ENCODE peak calls at places on chromosomes 5 and 9, in six cellular contexts. Q is Calu3, B is colonic mucosa, E is fibroblast of the aortic adventitia, L is transverse colon, W is cardiac fibroblast. J is an unnamed sample.

GRCh38 chr5:126046996-126047395 is 376.2 kb upstream of the GRAMD2B start:
- DNase-seq in W (no peak), B (no peak), L (no peak), E (no peak), Q (no peak), J (no peak)

GRCh38 chr9:119302988-119303698 is 66.1 kb downstream of the BRINP1 start:
- DNase-seq in L (no peak), B (no peak), W (no peak), E (peak), Q (no peak), J (no peak)

GRCh38 chr5:134566181-134566740 is 40.8 kb downstream of the JADE2 start:
- DNase-seq in Q (no peak), L (no peak), B (no peak), E (no peak), W (no peak), J (no peak)

GRCh38 chr5:160287378-160288051 is 24.8 kb downstream of the CCNJL start:
- DNase-seq in W (no peak), B (peak), Q (peak), L (peak), E (peak), J (no peak)

GRCh38 chr9:32413424-32413823 is 29.0 kb downstream of the ACO1 start:
- DNase-seq in E (peak), Q (no peak), L (no peak), W (peak), B (no peak), J (no peak)

GRCh38 chr9:131880828-131881227 is 141.0 kb upstream of the RAPGEF1 start:
- DNase-seq in L (no peak), E (no peak), W (no peak), Q (no peak), B (no peak), J (no peak)

GRCh38 chr5:176955895-176956294 is 50.7 kb downstream of the UIMC1 start:
- DNase-seq in Q (no peak), L (no peak), W (peak), B (no peak), E (peak), J (no peak)

GRCh38 chr9:91246842-91247241 is 114.9 kb downstream of the AUH start:
- DNase-seq in W (peak), Q (no peak), L (no peak), E (peak), B (no peak), J (no peak)

GRCh38 chr9:121634800-121635261 is 16.6 kb upstream of the DAB2IP start:
- DNase-seq in Q (peak), W (peak), L (no peak), B (peak), E (peak), J (peak)

GRCh38 chr5:91417219-91417618 is 34.1 kb upstream of the ARRDC3 start:
- DNase-seq in W (peak), L (no peak), Q (no peak), E (peak), B (no peak), J (no peak)

GRCh38 chr9:5870691-5871090 is 20.0 kb upstream of the MLANA start:
- DNase-seq in W (no peak), E (no peak), B (no peak), Q (no peak), L (no peak), J (no peak)

GRCh38 chr9:6645153-6646027 is at the start of gene GLDC:
- DNase-seq in Q (peak), E (no peak), W (no peak), B (peak), L (peak), J (peak)

GRCh38 chr9:13532407-13532806 is 252.9 kb upstream of the MPDZ start:
- DNase-seq in W (no peak), Q (no peak), E (no peak), B (no peak), L (no peak), J (no peak)

GRCh38 chr9:131651599-131651998 is 88.3 kb downstream of the RAPGEF1 start:
- DNase-seq in L (no peak), W (peak), E (peak), B (no peak), Q (no peak), J (no peak)

GRCh38 chr9:26391036-26391435 is 501.6 kb downstream of the CAAP1 start:
- DNase-seq in B (no peak), W (no peak), E (no peak), Q (no peak), L (no peak), J (no peak)

DNA sequence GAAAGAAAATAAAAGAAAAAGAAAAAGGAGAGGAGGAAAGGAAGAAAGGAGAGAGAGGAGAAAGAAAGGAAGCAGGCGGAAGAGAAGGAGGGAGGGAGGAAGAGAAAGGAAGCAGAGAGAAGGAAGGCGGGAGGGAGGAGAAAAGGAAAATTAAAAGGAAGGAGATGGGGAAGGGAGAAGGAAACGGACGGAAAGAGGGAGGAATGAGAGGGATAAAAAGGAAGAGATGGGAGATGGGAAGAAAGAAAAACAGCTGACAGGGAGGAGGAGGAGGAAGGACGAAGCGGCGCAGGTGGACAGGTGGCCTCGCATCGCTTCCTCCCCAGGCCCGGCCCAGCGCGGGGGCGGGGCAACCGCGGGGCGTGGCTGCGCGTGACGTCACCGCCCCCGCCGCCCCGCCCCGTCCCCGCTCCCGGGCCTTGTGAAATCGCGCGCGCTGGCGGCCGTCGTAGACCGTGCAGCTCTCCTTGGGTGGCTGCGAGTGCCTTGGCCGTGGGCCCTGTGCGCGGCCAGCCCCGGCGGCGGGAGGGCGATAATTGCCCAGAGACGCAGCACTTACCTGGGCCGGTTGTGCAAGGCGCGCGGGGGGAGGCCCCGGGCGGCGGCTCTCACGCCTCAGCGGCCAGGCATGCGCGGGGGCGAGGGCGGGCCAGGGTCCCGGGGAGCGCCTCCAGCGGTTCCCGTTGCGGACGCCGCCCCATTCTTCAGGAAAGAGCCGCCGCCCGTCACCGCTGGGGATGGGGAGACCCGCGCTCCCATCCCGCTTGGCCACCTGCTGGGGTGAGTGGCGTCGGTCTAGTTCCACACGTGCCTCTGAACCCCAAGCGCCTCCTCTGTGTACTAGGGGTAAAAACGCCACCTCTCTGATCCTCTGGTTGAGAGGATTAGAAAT is 49.6 kb upstream of the FOXE1 start:
- DNase-seq in Q (peak), W (peak), E (peak), L (peak), B (peak), J (peak)
- TF ChIP-seq CTCF in Q (peak), W (no peak), E (no peak), L (peak), B (no peak), J (peak)

GRCh38 chr9:116115731-116116353 is 37.7 kb upstream of the PAPPA start:
- DNase-seq in L (no peak), E (peak), Q (no peak), B (no peak), W (peak), J (no peak)

GRCh38 chr9:116116411-116116810 is 37.2 kb upstream of the PAPPA start:
- DNase-seq in L (no peak), B (no peak), Q (no peak), E (peak), W (no peak), J (no peak)

GRCh38 chr9:116112236-116112635 is 41.4 kb upstream of the PAPPA start:
- DNase-seq in L (no peak), E (peak), W (peak), B (no peak), Q (no peak), J (no peak)
- TF ChIP-seq CTCF in L (no peak), E (peak), W (peak), B (no peak), Q (no peak), J (no peak)

GRCh38 chr9:107044872-107045271 is 181.9 kb downstream of the ZNF462 start:
- DNase-seq in Q (peak), B (no peak), W (no peak), L (peak), E (no peak), J (peak)
- TF ChIP-seq CTCF in Q (no peak), B (no peak), W (peak), L (peak), E (no peak), J (no peak)

GRCh38 chr5:133319905-133320520 is 268.2 kb downstream of the HSPA4 start:
- DNase-seq in Q (no peak), B (no peak), W (peak), L (no peak), E (no peak), J (no peak)

GRCh38 chr5:133319244-133319643 is 267.4 kb downstream of the HSPA4 start:
- DNase-seq in W (no peak), B (no peak), L (no peak), Q (no peak), E (no peak), J (no peak)

GRCh38 chr5:133314086-133314485 is 262.3 kb downstream of the HSPA4 start:
- DNase-seq in E (no peak), B (no peak), Q (no peak), W (no peak), L (no peak), J (no peak)

GRCh38 chr5:133317558-133317957 is 265.7 kb downstream of the HSPA4 start:
- DNase-seq in B (no peak), W (no peak), E (no peak), Q (no peak), L (no peak), J (peak)

GRCh38 chr5:133316346-133317343 is 264.8 kb downstream of the HSPA4 start:
- DNase-seq in E (no peak), L (no peak), B (no peak), W (no peak), Q (peak), J (peak)
- TF ChIP-seq CTCF in E (no peak), L (no peak), B (no peak), W (no peak), Q (no peak), J (no peak)

GRCh38 chr5:1380011-1380817 is 35.3 kb upstream of the CLPTM1L start:
- DNase-seq in Q (peak), L (peak), B (peak), W (peak), E (peak), J (peak)
- TF ChIP-seq CTCF in Q (peak), L (peak), B (peak), W (peak), E (peak), J (peak)

DNA sequence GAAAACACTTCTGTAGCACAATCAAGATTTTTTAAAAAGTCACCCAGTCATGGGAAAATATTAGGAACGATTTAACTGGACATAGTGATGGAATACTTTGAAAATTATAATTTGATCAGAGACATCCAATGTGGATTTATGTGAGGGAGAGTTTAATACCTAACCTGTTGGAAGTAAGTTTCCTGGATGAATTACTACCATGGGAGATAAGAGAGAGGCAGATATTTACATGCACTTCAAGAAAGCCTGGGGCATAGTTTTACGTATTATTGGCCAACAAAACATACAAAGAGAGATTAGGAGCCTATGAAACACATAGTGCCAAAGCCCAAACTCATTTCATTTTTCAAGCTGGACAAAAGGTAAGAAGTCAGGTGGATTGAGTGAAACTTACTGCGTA is 336.8 kb downstream of the SLIT3 start:
- DNase-seq in Q (no peak), W (no peak), L (no peak), E (no peak), B (no peak), J (no peak)
- TF ChIP-seq CTCF in Q (no peak), W (no peak), L (no peak), E (no peak), B (no peak), J (no peak)

DNA sequence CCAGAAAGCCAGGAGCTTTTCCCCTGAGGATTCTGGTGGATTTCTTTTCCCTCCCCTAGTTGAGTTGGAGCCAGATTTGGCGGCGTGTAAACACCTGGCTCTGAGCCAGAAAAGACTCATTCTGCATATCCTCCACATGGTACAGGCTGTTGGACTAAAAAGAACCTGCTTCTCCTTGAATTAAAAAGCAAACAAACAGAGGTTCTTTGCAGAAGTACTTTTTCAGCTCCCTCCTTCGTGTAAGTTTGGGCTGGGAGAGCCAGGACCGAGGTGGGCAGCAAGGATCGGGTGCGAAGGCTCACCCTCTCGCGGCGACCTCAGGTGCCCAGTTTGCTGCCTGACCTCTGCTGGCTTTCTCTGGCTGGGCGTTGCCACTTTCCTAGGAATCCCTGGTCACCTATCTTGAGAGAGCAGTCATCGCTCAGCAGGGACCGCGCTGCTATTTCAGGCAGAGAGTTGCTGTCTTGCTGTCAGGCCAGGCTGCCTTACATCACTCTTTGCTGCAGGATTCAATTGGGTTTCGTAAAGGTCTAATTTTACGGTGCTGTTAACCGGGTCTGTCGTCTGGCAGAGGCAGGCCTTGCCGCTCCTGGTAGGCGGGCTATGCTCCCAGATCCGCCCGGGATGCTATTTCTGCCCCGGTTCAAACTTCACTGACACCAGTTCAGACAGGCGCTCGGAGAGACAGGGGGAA is 3.2 kb downstream of the PAPPA start:
- DNase-seq in E (peak), B (peak), Q (no peak), L (peak), W (peak), J (no peak)
- TF ChIP-seq CTCF in E (no peak), B (no peak), Q (no peak), L (no peak), W (no peak), J (no peak)